ENCODE peak calls at places on chromosomes 7 and 10, in six cellular contexts. Y is adrenal gland, B is GM23248, K is GM23338, J is psoas muscle, P is K562. A is an unnamed sample.

GRCh38 chr10:44983066-44983894 is 4.7 kb upstream of the DEPP1 start:
- DNase-seq in Y (no peak), B (no peak), K (no peak), J (no peak), P (no peak), A (no peak)

GRCh38 chr10:11106621-11107374 is 89.1 kb downstream of the CELF2 start:
- DNase-seq in Y (no peak), B (no peak), K (no peak), J (no peak), P (no peak), A (no peak)

GRCh38 chr10:70267161-70267933 is 16.5 kb downstream of the NPFFR1 start:
- DNase-seq in Y (peak), B (peak), K (peak), J (no peak), P (peak), A (peak)

GRCh38 chr7:38838992-38839391 is 70.0 kb downstream of the VPS41 start:
- DNase-seq in Y (no peak), B (no peak), K (no peak), J (no peak), P (no peak), A (no peak)

GRCh38 chr7:116218051-116218645 is 7.8 kb downstream of the TES start:
- DNase-seq in Y (peak), B (peak), K (no peak), J (no peak), P (peak), A (no peak)

GRCh38 chr10:43255644-43256431 is 11.0 kb downstream of the RASGEF1A start:
- DNase-seq in Y (peak), B (peak), K (peak), J (no peak), P (peak), A (peak)

GRCh38 chr7:712601-713457 is 13.7 kb upstream of the DNAAF5 start:
- DNase-seq in Y (no peak), B (no peak), K (peak), J (no peak), P (no peak), A (no peak)

GRCh38 chr7:83842894-83843293 is 194.0 kb upstream of the SEMA3E start:
- DNase-seq in Y (no peak), B (no peak), K (no peak), J (no peak), P (no peak), A (no peak)

GRCh38 chr10:103616705-103617361 is 123.3 kb downstream of the NEURL1 start:
- DNase-seq in Y (peak), B (peak), K (no peak), J (peak), P (no peak), A (peak)

GRCh38 chr7:130894146-130895005 is 160.4 kb upstream of the KLF14 start:
- DNase-seq in Y (peak), B (peak), K (no peak), J (peak), P (peak), A (no peak)

GRCh38 chr7:127833641-127834040 is 181.6 kb downstream of the SND1 start:
- DNase-seq in Y (no peak), B (peak), K (no peak), J (no peak), P (no peak), A (peak)

GRCh38 chr7:33062023-33062781 is at the start of gene NT5C3A:
- DNase-seq in Y (peak), B (peak), K (peak), J (peak), P (peak), A (peak)

GRCh38 chr10:77251297-77252013 is 386.2 kb downstream of the KCNMA1 start:
- DNase-seq in Y (peak), B (peak), K (peak), J (no peak), P (peak), A (peak)

GRCh38 chr7:140923358-140924006 is 1.2 kb downstream of the BRAF start:
- DNase-seq in Y (no peak), B (peak), K (peak), J (no peak), P (peak), A (peak)

GRCh38 chr7:80942261-80943041 is 23.6 kb upstream of the SEMA3C start:
- DNase-seq in Y (peak), B (peak), K (peak), J (peak), P (no peak), A (no peak)

GRCh38 chr7:4959356-4959755 is 369 bp upstream of the MMD2 start:
- DNase-seq in Y (no peak), B (no peak), K (peak), J (no peak), P (no peak), A (no peak)

GRCh38 chr10:78190051-78190450 is 156.4 kb downstream of the RPS24 start:
- DNase-seq in Y (no peak), B (no peak), K (no peak), J (no peak), P (no peak), A (no peak)

GRCh38 chr10:6301482-6302083 is 98.9 kb downstream of the PFKFB3 start:
- DNase-seq in Y (no peak), B (no peak), K (no peak), J (no peak), P (no peak), A (no peak)

GRCh38 chr7:2512179-2512644 is 7.4 kb upstream of the LFNG start:
- DNase-seq in Y (no peak), B (peak), K (no peak), J (no peak), P (no peak), A (no peak)

GRCh38 chr7:94655884-94656657 is at the start of gene SGCE:
- DNase-seq in Y (peak), B (peak), K (peak), J (peak), P (peak), A (peak)

GRCh38 chr7:37964196-37964595 is 43.8 kb downstream of the EPDR1 start:
- DNase-seq in Y (no peak), B (no peak), K (no peak), J (no peak), P (no peak), A (no peak)

GRCh38 chr7:126574838-126575250 is 677.9 kb downstream of the GRM8 start:
- DNase-seq in Y (no peak), B (peak), K (peak), J (no peak), P (no peak), A (no peak)

GRCh38 chr7:36752026-36752735 is 27.9 kb upstream of the AOAH start:
- DNase-seq in Y (no peak), B (no peak), K (no peak), J (no peak), P (no peak), A (no peak)
- H3K27ac ChIP-seq in Y (no peak), B (no peak), K (no peak), J (no peak), P (no peak), A (no peak)

DNA sequence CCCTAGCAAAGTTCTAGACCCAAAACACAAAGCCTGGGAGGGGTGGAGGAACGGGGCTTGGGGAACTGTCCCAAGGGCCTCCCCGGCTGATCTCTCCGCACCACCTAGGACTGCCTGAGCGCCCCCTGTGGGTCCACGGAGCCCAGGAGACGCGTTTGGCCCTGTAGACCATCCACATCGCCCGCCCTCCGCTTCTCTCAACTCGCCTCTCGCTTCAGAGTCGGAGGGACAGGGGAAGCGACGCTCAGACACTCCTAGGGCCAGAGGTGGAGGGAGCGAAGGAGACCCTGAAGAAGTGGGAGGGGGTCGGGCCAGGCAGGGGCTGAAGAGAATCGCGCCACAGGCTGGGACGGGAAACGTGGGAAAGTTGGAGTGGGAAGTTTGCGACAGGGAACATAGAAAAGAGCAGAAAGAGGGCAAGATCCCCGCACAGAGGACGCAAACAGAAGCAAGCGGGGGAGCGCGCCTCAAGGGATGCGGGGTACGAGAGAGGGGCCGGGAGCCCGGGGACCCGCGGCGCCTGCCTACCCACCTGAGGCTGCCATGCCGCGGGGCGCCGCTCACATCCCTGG is 378 bp downstream of the PIK3AP1 start:
- DNase-seq in Y (peak), B (no peak), K (peak), J (peak), P (peak), A (peak)
- H3K27ac ChIP-seq in Y (no peak), B (no peak), K (no peak), J (no peak), P (no peak), A (peak)

DNA sequence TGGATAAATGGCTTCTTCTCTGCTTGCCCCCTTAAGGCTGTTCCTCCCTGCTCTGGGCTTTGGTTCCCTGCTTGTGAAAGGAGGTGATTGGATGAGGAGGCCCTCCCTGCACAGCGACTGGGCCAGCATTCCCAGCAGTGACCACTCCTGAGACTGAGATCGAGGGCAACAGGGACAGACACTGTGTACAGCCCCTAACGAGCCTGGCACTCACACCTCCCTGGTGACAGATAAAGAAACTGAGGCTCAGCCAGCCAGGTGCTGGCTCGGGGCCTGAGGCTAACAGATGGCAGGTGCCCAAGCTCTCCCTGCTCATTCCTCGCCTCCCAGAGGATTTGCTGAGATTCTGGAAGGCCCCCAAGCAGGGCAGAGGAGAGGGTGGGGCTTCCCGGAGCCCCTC is 12.0 kb upstream of the AQP1 start:
- DNase-seq in Y (no peak), B (no peak), K (no peak), J (no peak), P (no peak), A (no peak)
- H3K27ac ChIP-seq in Y (no peak), B (no peak), K (no peak), J (peak), P (no peak), A (no peak)

GRCh38 chr10:76029782-76030181 is 598.4 kb downstream of the LRMDA start:
- DNase-seq in Y (no peak), B (no peak), K (no peak), J (no peak), P (no peak), A (no peak)

GRCh38 chr10:76031769-76032441 is 600.5 kb downstream of the LRMDA start:
- DNase-seq in Y (no peak), B (no peak), K (no peak), J (no peak), P (no peak), A (no peak)

GRCh38 chr10:76032442-76033039 is 601.1 kb downstream of the LRMDA start:
- DNase-seq in Y (no peak), B (no peak), K (no peak), J (no peak), P (no peak), A (no peak)

GRCh38 chr10:76033457-76034196 is 602.2 kb downstream of the LRMDA start:
- DNase-seq in Y (no peak), B (peak), K (peak), J (no peak), P (no peak), A (no peak)

DNA sequence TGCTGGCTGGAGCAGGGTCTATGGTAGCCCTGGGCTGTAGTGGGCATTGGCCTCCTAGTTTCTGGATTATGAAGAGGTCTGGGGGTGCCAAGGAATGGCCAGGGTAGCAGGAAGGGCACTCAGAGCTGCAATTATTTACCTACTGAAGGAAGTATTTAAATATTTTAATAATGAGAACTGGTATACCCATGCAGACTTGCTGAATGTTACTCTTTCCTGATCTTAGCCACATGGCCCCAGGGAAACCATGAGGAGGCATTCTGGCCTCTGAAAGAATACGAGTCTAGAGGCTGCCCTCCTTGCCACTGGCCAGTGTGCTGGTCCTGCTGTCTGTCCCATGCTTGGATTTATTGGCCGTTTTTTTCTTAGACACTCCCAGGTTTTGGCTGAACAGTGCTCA is 599.7 kb downstream of the LRMDA start:
- DNase-seq in Y (no peak), B (no peak), K (no peak), J (no peak), P (no peak), A (peak)
- H3K27ac ChIP-seq in Y (no peak), B (no peak), K (no peak), J (no peak), P (no peak), A (no peak)